ENCODE peak calls at places on chromosomes 11 and 22, in ten cellular contexts. A is mucosa of gallbladder; U is activated CD8-positive, alpha-beta memory T cell treated with anti-CD3 and anti-CD28 coated beads for 48 hours; N is COR-L47; H is G401; S is stimulated activated naive CD8-positive, alpha-beta T cell treated with anti-CD3 and anti-CD28 coated beads, Interleukin-15, Interleukin-2, amounts not matched to agents 100 U/mL and 50 U/mL, for 24 hours; D is uterus; W is kidney epithelial cell; I is omental fat pad; Q is RCC 7860. X is an unnamed sample.

GRCh38 chr11:6755303-6755952 is 16.3 kb downstream of the OR2AG2 start:
- DNase-seq in A (peak; percentile 37), N (no peak), W (no peak), D (no peak), I (no peak), U (no peak), S (peak; percentile 45), Q (no peak), H (peak; percentile 49), X (no peak)

GRCh38 chr22:38317237-38317994 is at the start of gene CSNK1E:
- DNase-seq in D (peak; percentile 85), S (peak; percentile 78), H (peak; percentile 77), A (peak; percentile 74), I (peak; percentile 57), U (peak; percentile 39), W (no peak), N (peak; percentile 56), Q (no peak), X (no peak)

GRCh38 chr11:116830184-116830912 is 641 bp downstream of the APOC3 start:
- DNase-seq in A (no peak), U (no peak), D (no peak), I (no peak), H (no peak), Q (no peak), N (no peak), S (no peak), W (no peak), X (no peak)

GRCh38 chr22:47270463-47271135 is 508.1 kb downstream of the TBC1D22A start:
- DNase-seq in Q (no peak), W (no peak), D (no peak), N (no peak), A (no peak), H (no peak), I (no peak), S (no peak), U (no peak), X (no peak)

GRCh38 chr11:32962016-32962415 is 53.7 kb upstream of the DEPDC7 start:
- DNase-seq in A (no peak), S (no peak), D (no peak), I (no peak), Q (no peak), W (no peak), U (no peak), N (no peak), H (no peak), X (no peak)

GRCh38 chr22:30116362-30117117 is 36.3 kb downstream of the HORMAD2 start:
- DNase-seq in D (no peak), S (no peak), Q (peak; percentile 66), H (no peak), U (no peak), I (no peak), A (no peak), N (no peak), W (no peak), X (no peak)

GRCh38 chr11:16776716-16777115 is 38.3 kb downstream of the C11orf58 start:
- DNase-seq in N (no peak), W (no peak), H (peak; percentile 48), D (no peak), A (no peak), S (no peak), U (no peak), Q (no peak), I (no peak), X (no peak)

GRCh38 chr11:46295312-46295995 is 18.0 kb downstream of the CREB3L1 start:
- DNase-seq in I (peak; percentile 46), D (peak; percentile 80), H (peak; percentile 73), S (peak; percentile 77), A (no peak), N (peak; percentile 50), W (no peak), U (peak; percentile 36), Q (peak; percentile 64), X (no peak)

GRCh38 chr11:31445621-31446020 is 63.8 kb downstream of the IMMP1L start:
- DNase-seq in H (no peak), I (no peak), S (no peak), D (no peak), N (no peak), U (no peak), A (no peak), Q (no peak), W (no peak), X (peak; percentile 10)

GRCh38 chr22:44894782-44895181 is 115.0 kb downstream of the PHF21B start:
- DNase-seq in N (no peak), I (no peak), W (no peak), S (no peak), D (no peak), U (no peak), H (no peak), A (no peak), Q (no peak), X (no peak)

GRCh38 chr11:110086892-110087309 is 6.3 kb upstream of the ZC3H12C start:
- DNase-seq in W (no peak), S (no peak), A (peak; percentile 36), I (no peak), Q (peak; percentile 50), D (no peak), N (no peak), U (no peak), H (no peak), X (peak; percentile 74)

GRCh38 chr22:44221710-44222475 is 41.2 kb downstream of the PARVG start:
- DNase-seq in Q (no peak), I (no peak), H (no peak), S (no peak), N (no peak), D (no peak), W (no peak), A (no peak), U (no peak), X (no peak)

GRCh38 chr11:79466411-79466810 is 25.6 kb upstream of the TENM4 start:
- DNase-seq in U (no peak), N (no peak), I (no peak), A (no peak), Q (peak; percentile 64), W (peak; percentile 47), S (no peak), H (no peak), D (no peak), X (peak; percentile 33)

X was measured in epithelial cell of proximal tubule.